ENCODE peak calls at places on chromosomes 13 and 19, in eight cellular contexts. One of them, this sample, is unnamed.

GRCh38 chr19:35268546-35269424 is at the start of gene USF2:
- DNase-seq in left ventricle myocardium inferior: peak; percentile 78
- DNase-seq in IMR-90: peak; percentile 61
- DNase-seq in CD8-positive, alpha-beta memory T cell: peak; percentile 59
- DNase-seq in NT2/D1: no peak
- DNase-seq in upper lobe of right lung: peak; percentile 91
- DNase-seq in tibial nerve: peak; percentile 53
- DNase-seq in breast epithelium: no peak
- DNase-seq in this sample: peak; percentile 77

GRCh38 chr13:20366056-20366455 is 133.9 kb upstream of the GJB6 start:
- DNase-seq in NT2/D1: no peak
- DNase-seq in left ventricle myocardium inferior: no peak
- DNase-seq in CD8-positive, alpha-beta memory T cell: no peak
- DNase-seq in breast epithelium: no peak
- DNase-seq in IMR-90: no peak
- DNase-seq in upper lobe of right lung: no peak
- DNase-seq in tibial nerve: no peak
- DNase-seq in this sample: no peak

GRCh38 chr19:16391301-16392055 is 66.9 kb downstream of the KLF2 start:
- DNase-seq in CD8-positive, alpha-beta memory T cell: no peak
- DNase-seq in tibial nerve: no peak
- DNase-seq in upper lobe of right lung: no peak
- DNase-seq in breast epithelium: no peak
- DNase-seq in left ventricle myocardium inferior: no peak
- DNase-seq in NT2/D1: no peak
- DNase-seq in IMR-90: no peak
- DNase-seq in this sample: no peak

GRCh38 chr13:50340566-50341287 is 325.5 kb downstream of the KCNRG start:
- DNase-seq in left ventricle myocardium inferior: no peak
- DNase-seq in NT2/D1: no peak
- DNase-seq in IMR-90: no peak
- DNase-seq in tibial nerve: peak; percentile 61
- DNase-seq in CD8-positive, alpha-beta memory T cell: no peak
- DNase-seq in upper lobe of right lung: no peak
- DNase-seq in breast epithelium: no peak
- DNase-seq in this sample: no peak

GRCh38 chr13:30618186-30618937 is 642 bp downstream of the USPL1 start:
- DNase-seq in breast epithelium: no peak
- DNase-seq in NT2/D1: no peak
- DNase-seq in CD8-positive, alpha-beta memory T cell: no peak
- DNase-seq in tibial nerve: no peak
- DNase-seq in left ventricle myocardium inferior: no peak
- DNase-seq in IMR-90: no peak
- DNase-seq in upper lobe of right lung: no peak
- DNase-seq in this sample: peak; percentile 59

GRCh38 chr13:43783820-43784219 is 3.0 kb downstream of the ENOX1 start:
- DNase-seq in NT2/D1: no peak
- DNase-seq in upper lobe of right lung: no peak
- DNase-seq in left ventricle myocardium inferior: no peak
- DNase-seq in breast epithelium: no peak
- DNase-seq in CD8-positive, alpha-beta memory T cell: no peak
- DNase-seq in tibial nerve: no peak
- DNase-seq in IMR-90: peak; percentile 8
- DNase-seq in this sample: no peak

GRCh38 chr19:42683917-42684513 is 56.3 kb downstream of the PSG3 start:
- DNase-seq in breast epithelium: no peak
- DNase-seq in NT2/D1: peak; percentile 20
- DNase-seq in left ventricle myocardium inferior: no peak
- DNase-seq in tibial nerve: peak; percentile 25
- DNase-seq in upper lobe of right lung: no peak
- DNase-seq in IMR-90: peak; percentile 31
- DNase-seq in CD8-positive, alpha-beta memory T cell: no peak
- DNase-seq in this sample: no peak

GRCh38 chr19:47643281-47643680 is 34.3 kb downstream of the BICRA start:
- DNase-seq in IMR-90: no peak
- DNase-seq in left ventricle myocardium inferior: no peak
- DNase-seq in tibial nerve: no peak
- DNase-seq in upper lobe of right lung: no peak
- DNase-seq in CD8-positive, alpha-beta memory T cell: no peak
- DNase-seq in breast epithelium: no peak
- DNase-seq in NT2/D1: no peak
- DNase-seq in this sample: no peak

GRCh38 chr13:44108345-44108858 is 228.7 kb downstream of the LACC1 start:
- DNase-seq in left ventricle myocardium inferior: peak; percentile 32
- DNase-seq in breast epithelium: peak; percentile 46
- DNase-seq in CD8-positive, alpha-beta memory T cell: no peak
- DNase-seq in upper lobe of right lung: no peak
- DNase-seq in IMR-90: no peak
- DNase-seq in NT2/D1: no peak
- DNase-seq in tibial nerve: no peak
- DNase-seq in this sample: peak; percentile 89

GRCh38 chr19:46745521-46746280 is at the start of gene FKRP:
- DNase-seq in tibial nerve: no peak
- DNase-seq in left ventricle myocardium inferior: peak; percentile 48
- DNase-seq in IMR-90: no peak
- DNase-seq in upper lobe of right lung: no peak
- DNase-seq in NT2/D1: no peak
- DNase-seq in CD8-positive, alpha-beta memory T cell: peak; percentile 19
- DNase-seq in breast epithelium: no peak
- DNase-seq in this sample: peak; percentile 42

GRCh38 chr13:43074824-43075510 is 51.6 kb downstream of the DNAJC15 start:
- DNase-seq in upper lobe of right lung: no peak
- DNase-seq in breast epithelium: no peak
- DNase-seq in CD8-positive, alpha-beta memory T cell: no peak
- DNase-seq in tibial nerve: no peak
- DNase-seq in left ventricle myocardium inferior: no peak
- DNase-seq in NT2/D1: no peak
- DNase-seq in IMR-90: no peak
- DNase-seq in this sample: no peak

GRCh38 chr13:28100149-28101121 is at the start of gene FLT3:
- DNase-seq in CD8-positive, alpha-beta memory T cell: peak; percentile 2
- DNase-seq in IMR-90: peak; percentile 38
- DNase-seq in tibial nerve: no peak
- DNase-seq in left ventricle myocardium inferior: peak; percentile 18
- DNase-seq in NT2/D1: no peak
- DNase-seq in breast epithelium: no peak
- DNase-seq in upper lobe of right lung: peak; percentile 70
- DNase-seq in this sample: peak; percentile 60

GRCh38 chr19:41426952-41427646 is at the start of gene B3GNT8:
- DNase-seq in tibial nerve: peak; percentile 71
- DNase-seq in NT2/D1: peak; percentile 69
- DNase-seq in CD8-positive, alpha-beta memory T cell: peak; percentile 52
- DNase-seq in upper lobe of right lung: peak; percentile 96
- DNase-seq in breast epithelium: peak; percentile 82
- DNase-seq in IMR-90: peak; percentile 34
- DNase-seq in left ventricle myocardium inferior: peak; percentile 90
- DNase-seq in this sample: peak; percentile 92

GRCh38 chr19:45368127-45368526 is 2.2 kb downstream of the ERCC2 start:
- DNase-seq in breast epithelium: no peak
- DNase-seq in CD8-positive, alpha-beta memory T cell: no peak
- DNase-seq in IMR-90: no peak
- DNase-seq in NT2/D1: no peak
- DNase-seq in tibial nerve: no peak
- DNase-seq in upper lobe of right lung: no peak
- DNase-seq in left ventricle myocardium inferior: no peak
- DNase-seq in this sample: no peak

GRCh38 chr13:57087006-57087405 is 53.7 kb upstream of the PRR20A start:
- DNase-seq in breast epithelium: no peak
- DNase-seq in CD8-positive, alpha-beta memory T cell: no peak
- DNase-seq in left ventricle myocardium inferior: no peak
- DNase-seq in NT2/D1: no peak
- DNase-seq in tibial nerve: no peak
- DNase-seq in IMR-90: no peak
- DNase-seq in upper lobe of right lung: no peak
- DNase-seq in this sample: no peak

GRCh38 chr13:113789167-113789566 is 30.1 kb downstream of the TMEM255B start:
- DNase-seq in NT2/D1: no peak
- DNase-seq in left ventricle myocardium inferior: no peak
- DNase-seq in breast epithelium: no peak
- DNase-seq in tibial nerve: no peak
- DNase-seq in upper lobe of right lung: peak; percentile 11
- DNase-seq in IMR-90: no peak
- DNase-seq in CD8-positive, alpha-beta memory T cell: no peak
- DNase-seq in this sample: no peak
- H3K9me3 ChIP-seq in NT2/D1: peaks cover 14% of the 10 kb centered on the region
- H3K9me3 ChIP-seq in left ventricle myocardium inferior: no peaks in the 10 kb centered on the region
- H3K9me3 ChIP-seq in breast epithelium: no peaks in the 10 kb centered on the region
- H3K9me3 ChIP-seq in tibial nerve: no peaks in the 10 kb centered on the region
- H3K9me3 ChIP-seq in upper lobe of right lung: no peaks in the 10 kb centered on the region
- H3K9me3 ChIP-seq in IMR-90: peaks cover 4% of the 10 kb centered on the region
- H3K9me3 ChIP-seq in CD8-positive, alpha-beta memory T cell: no peaks in the 10 kb centered on the region
- H3K9me3 ChIP-seq in this sample: no peaks in the 10 kb centered on the region

DNA sequence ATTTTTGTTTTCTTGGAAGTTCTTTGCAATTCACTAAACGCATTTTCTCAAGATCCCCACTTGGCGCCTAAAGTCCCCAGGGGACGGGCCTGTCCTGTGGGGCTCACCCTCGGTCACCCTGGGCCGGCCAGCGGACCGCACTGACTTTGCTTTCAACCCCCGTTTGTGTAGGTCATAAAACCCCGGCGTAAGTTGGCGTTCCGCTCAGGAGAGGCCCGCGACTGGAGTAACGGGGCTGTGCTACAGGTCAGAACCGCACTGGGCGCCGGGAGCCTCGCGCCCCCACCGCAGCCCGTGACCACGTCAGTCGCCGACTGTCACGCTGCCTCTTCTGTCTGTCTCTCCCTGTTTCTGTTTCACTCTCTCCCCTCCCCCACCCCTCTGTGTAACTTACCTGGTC is 13.6 kb downstream of the TSSK6 start:
- DNase-seq in tibial nerve: no peak
- DNase-seq in IMR-90: no peak
- DNase-seq in left ventricle myocardium inferior: no peak
- DNase-seq in upper lobe of right lung: no peak
- DNase-seq in NT2/D1: no peak
- DNase-seq in CD8-positive, alpha-beta memory T cell: no peak
- DNase-seq in breast epithelium: no peak
- DNase-seq in this sample: no peak
- H3K36me3 ChIP-seq in tibial nerve: peaks cover 10% of the 10 kb centered on the region
- H3K36me3 ChIP-seq in IMR-90: peaks cover 76% of the 10 kb centered on the region
- H3K36me3 ChIP-seq in left ventricle myocardium inferior: peaks cover 99% of the 10 kb centered on the region
- H3K36me3 ChIP-seq in upper lobe of right lung: peaks cover 95% of the 10 kb centered on the region
- H3K36me3 ChIP-seq in NT2/D1: peaks cover 99% of the 10 kb centered on the region
- H3K36me3 ChIP-seq in CD8-positive, alpha-beta memory T cell: peaks cover 71% of the 10 kb centered on the region
- H3K36me3 ChIP-seq in breast epithelium: peaks cover 17% of the 10 kb centered on the region
- H3K36me3 ChIP-seq in this sample: peaks cover 24% of the 10 kb centered on the region

GRCh38 chr19:57974434-57974833 is at the start of gene C19orf18:
- DNase-seq in NT2/D1: no peak
- DNase-seq in IMR-90: no peak
- DNase-seq in upper lobe of right lung: no peak
- DNase-seq in CD8-positive, alpha-beta memory T cell: no peak
- DNase-seq in left ventricle myocardium inferior: no peak
- DNase-seq in breast epithelium: no peak
- DNase-seq in tibial nerve: no peak
- DNase-seq in this sample: no peak

GRCh38 chr19:57978586-57979289 is 4.4 kb upstream of the C19orf18 start:
- DNase-seq in IMR-90: no peak
- DNase-seq in NT2/D1: no peak
- DNase-seq in left ventricle myocardium inferior: no peak
- DNase-seq in tibial nerve: no peak
- DNase-seq in upper lobe of right lung: no peak
- DNase-seq in breast epithelium: no peak
- DNase-seq in CD8-positive, alpha-beta memory T cell: no peak
- DNase-seq in this sample: no peak
- H3K9me3 ChIP-seq in IMR-90: peaks cover 94% of the 10 kb centered on the region
- H3K9me3 ChIP-seq in NT2/D1: peaks cover 100% of the 10 kb centered on the region
- H3K9me3 ChIP-seq in left ventricle myocardium inferior: peaks cover 100% of the 10 kb centered on the region
- H3K9me3 ChIP-seq in tibial nerve: peaks cover 36% of the 10 kb centered on the region
- H3K9me3 ChIP-seq in upper lobe of right lung: peaks cover 100% of the 10 kb centered on the region
- H3K9me3 ChIP-seq in breast epithelium: peaks cover 100% of the 10 kb centered on the region
- H3K9me3 ChIP-seq in CD8-positive, alpha-beta memory T cell: peaks cover 89% of the 10 kb centered on the region
- H3K9me3 ChIP-seq in this sample: peaks cover 100% of the 10 kb centered on the region

GRCh38 chr19:6413291-6413690 is 11.3 kb downstream of the KHSRP start:
- DNase-seq in upper lobe of right lung: no peak
- DNase-seq in left ventricle myocardium inferior: no peak
- DNase-seq in NT2/D1: no peak
- DNase-seq in breast epithelium: no peak
- DNase-seq in CD8-positive, alpha-beta memory T cell: no peak
- DNase-seq in tibial nerve: no peak
- DNase-seq in IMR-90: no peak
- DNase-seq in this sample: no peak
- H3K36me3 ChIP-seq in upper lobe of right lung: peaks cover 44% of the 10 kb centered on the region
- H3K36me3 ChIP-seq in left ventricle myocardium inferior: peaks cover 43% of the 10 kb centered on the region
- H3K36me3 ChIP-seq in NT2/D1: peaks cover 63% of the 10 kb centered on the region
- H3K36me3 ChIP-seq in breast epithelium: peaks cover 27% of the 10 kb centered on the region
- H3K36me3 ChIP-seq in CD8-positive, alpha-beta memory T cell: peaks cover 22% of the 10 kb centered on the region
- H3K36me3 ChIP-seq in tibial nerve: peaks cover 7% of the 10 kb centered on the region
- H3K36me3 ChIP-seq in IMR-90: peaks cover 48% of the 10 kb centered on the region
- H3K36me3 ChIP-seq in this sample: peaks cover 25% of the 10 kb centered on the region

GRCh38 chr13:19179916-19180315 is 1.7 kb downstream of the TUBA3C start:
- DNase-seq in left ventricle myocardium inferior: no peak
- DNase-seq in tibial nerve: no peak
- DNase-seq in IMR-90: no peak
- DNase-seq in breast epithelium: no peak
- DNase-seq in CD8-positive, alpha-beta memory T cell: no peak
- DNase-seq in NT2/D1: no peak
- DNase-seq in upper lobe of right lung: no peak
- DNase-seq in this sample: no peak

GRCh38 chr13:19181621-19182485 is at the start of gene TUBA3C:
- DNase-seq in CD8-positive, alpha-beta memory T cell: no peak
- DNase-seq in breast epithelium: peak; percentile 10
- DNase-seq in IMR-90: no peak
- DNase-seq in NT2/D1: no peak
- DNase-seq in upper lobe of right lung: no peak
- DNase-seq in tibial nerve: no peak
- DNase-seq in left ventricle myocardium inferior: no peak
- DNase-seq in this sample: no peak

GRCh38 chr13:19178901-19179593 is 2.6 kb downstream of the TUBA3C start:
- DNase-seq in CD8-positive, alpha-beta memory T cell: no peak
- DNase-seq in left ventricle myocardium inferior: peak; percentile 31
- DNase-seq in upper lobe of right lung: no peak
- DNase-seq in breast epithelium: no peak
- DNase-seq in NT2/D1: no peak
- DNase-seq in IMR-90: no peak
- DNase-seq in tibial nerve: no peak
- DNase-seq in this sample: no peak

GRCh38 chr13:19182536-19182935 is 912 bp upstream of the TUBA3C start:
- DNase-seq in CD8-positive, alpha-beta memory T cell: no peak
- DNase-seq in tibial nerve: no peak
- DNase-seq in NT2/D1: no peak
- DNase-seq in breast epithelium: peak; percentile 2
- DNase-seq in upper lobe of right lung: no peak
- DNase-seq in IMR-90: no peak
- DNase-seq in left ventricle myocardium inferior: no peak
- DNase-seq in this sample: no peak

DNA sequence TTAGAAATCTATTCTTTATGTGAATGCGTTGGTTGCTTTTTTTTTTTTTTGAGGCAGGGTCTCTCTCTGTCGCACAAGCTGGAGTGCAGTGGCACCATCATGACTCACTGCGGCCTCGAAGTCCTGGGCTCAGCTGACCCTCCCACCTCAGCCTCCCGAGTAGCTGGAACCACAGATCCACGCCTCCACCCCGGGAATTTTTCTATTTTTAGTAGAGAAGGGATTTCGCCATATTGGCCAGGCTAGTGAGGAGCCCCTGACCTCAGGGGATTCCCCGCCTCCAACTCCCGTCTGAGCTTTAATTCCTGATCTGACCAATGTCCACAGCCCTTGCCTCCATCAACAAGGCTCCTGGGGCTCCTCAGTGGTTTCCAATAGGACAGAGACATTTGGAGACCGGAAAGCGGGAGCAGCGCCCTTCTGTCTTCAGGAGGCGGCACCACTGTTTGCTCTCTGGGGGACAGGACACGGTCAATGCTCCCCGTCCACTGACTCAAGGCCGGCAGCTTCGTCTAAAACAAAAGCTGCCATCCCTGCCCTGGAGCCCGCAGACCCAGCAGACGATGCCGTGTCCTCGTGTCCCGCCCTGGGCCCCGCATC is 503 bp downstream of the TUBA3C start:
- DNase-seq in IMR-90: no peak
- DNase-seq in breast epithelium: peak; percentile 7
- DNase-seq in tibial nerve: no peak
- DNase-seq in CD8-positive, alpha-beta memory T cell: no peak
- DNase-seq in upper lobe of right lung: no peak
- DNase-seq in left ventricle myocardium inferior: no peak
- DNase-seq in NT2/D1: no peak
- DNase-seq in this sample: no peak
- H3K9me3 ChIP-seq in IMR-90: peaks cover 49% of the 10 kb centered on the region
- H3K9me3 ChIP-seq in breast epithelium: no peaks in the 10 kb centered on the region
- H3K9me3 ChIP-seq in tibial nerve: no peaks in the 10 kb centered on the region
- H3K9me3 ChIP-seq in CD8-positive, alpha-beta memory T cell: no peaks in the 10 kb centered on the region
- H3K9me3 ChIP-seq in upper lobe of right lung: no peaks in the 10 kb centered on the region
- H3K9me3 ChIP-seq in left ventricle myocardium inferior: peaks cover 10% of the 10 kb centered on the region
- H3K9me3 ChIP-seq in NT2/D1: no peaks in the 10 kb centered on the region
- H3K9me3 ChIP-seq in this sample: peaks cover 89% of the 10 kb centered on the region